ENCODE peak calls at places on chromosomes 11 and 22, in ten cellular contexts. M is mesothelial cell of epicardium, Q is heart right ventricle, B is IMR-90, Y is tibial nerve, U is endothelial cell, T is GM13976, J is Calu3, L is glutamatergic neuron, G is AG09319. X is an unnamed sample.
A peak's percentile ranks its signal among the peaks of the same experiment; 100 is the strongest.

GRCh38 chr11:15663778-15664218 is 549.1 kb downstream of the INSC start:
- DNase-seq in J (no peak), L (peak; percentile 35), U (no peak), Y (no peak), B (no peak), G (no peak), T (no peak), M (no peak), Q (no peak), X (no peak)

GRCh38 chr11:58222730-58223129 is 6.0 kb downstream of the OR10Q1 start:
- DNase-seq in G (no peak), Q (no peak), T (no peak), L (no peak), Y (no peak), B (peak; percentile 41), J (no peak), M (no peak), U (no peak), X (no peak)

GRCh38 chr22:50136431-50137047 is 34.0 kb upstream of the PANX2 start:
- DNase-seq in G (no peak), J (no peak), U (no peak), Q (no peak), B (no peak), T (no peak), L (no peak), M (no peak), Y (no peak), X (no peak)

GRCh38 chr22:21818487-21819182 is 48.8 kb downstream of the MAPK1 start:
- DNase-seq in U (no peak), Q (no peak), M (no peak), G (no peak), J (no peak), T (no peak), L (no peak), B (no peak), Y (no peak), X (no peak)

GRCh38 chr22:19663821-19664325 is 50.4 kb upstream of the SEPTIN5 start:
- DNase-seq in B (peak; percentile 61), Q (peak; percentile 72), Y (no peak), J (no peak), U (no peak), M (no peak), G (no peak), L (peak; percentile 64), T (peak; percentile 7), X (peak; percentile 3)

GRCh38 chr11:6319001-6319878 is 1.1 kb downstream of the CAVIN3 start:
- DNase-seq in Q (peak; percentile 59), T (peak; percentile 24), B (peak; percentile 34), G (no peak), Y (no peak), M (peak; percentile 48), U (peak; percentile 53), L (peak; percentile 66), J (peak; percentile 42), X (peak; percentile 21)

GRCh38 chr22:30038219-30038618 is 42.0 kb upstream of the HORMAD2 start:
- DNase-seq in Q (peak; percentile 25), B (peak; percentile 71), L (no peak), J (peak; percentile 66), Y (no peak), U (no peak), M (no peak), T (no peak), G (no peak), X (no peak)

GRCh38 chr11:12581923-12582322 is 92.3 kb upstream of the TEAD1 start:
- DNase-seq in Y (no peak), T (no peak), U (no peak), G (no peak), L (no peak), J (peak; percentile 12), Q (no peak), B (peak; percentile 88), M (no peak), X (no peak)

GRCh38 chr11:576791-577610 is 731 bp downstream of the PHRF1 start:
- DNase-seq in L (no peak), U (no peak), T (no peak), Y (no peak), J (no peak), Q (no peak), B (no peak), M (no peak), G (no peak), X (no peak)

GRCh38 chr11:43818220-43818619 is 62.4 kb upstream of the ALKBH3 start:
- DNase-seq in G (no peak), Y (no peak), J (no peak), B (peak; percentile 57), L (no peak), T (no peak), U (no peak), Q (no peak), M (no peak), X (no peak)

GRCh38 chr22:36999463-36999862 is 19.8 kb downstream of the TST start:
- DNase-seq in M (no peak), B (no peak), J (no peak), G (no peak), Q (no peak), L (no peak), U (no peak), T (no peak), Y (no peak), X (no peak)

GRCh38 chr22:37425800-37426531 is 1.3 kb downstream of the ELFN2 start:
- DNase-seq in B (peak; percentile 45), Q (no peak), L (peak; percentile 67), Y (no peak), M (no peak), G (no peak), U (no peak), J (no peak), T (no peak), X (no peak)

GRCh38 chr11:64251722-64251985 is 324 bp downstream of the PLCB3 start:
- DNase-seq in L (no peak), B (no peak), U (no peak), J (no peak), G (no peak), T (no peak), Q (no peak), M (no peak), Y (no peak), X (no peak)

GRCh38 chr11:17561466-17562001 is 14.5 kb downstream of the OTOG start:
- DNase-seq in B (no peak), G (no peak), T (no peak), Q (no peak), Y (no peak), M (peak; percentile 29), U (no peak), J (no peak), L (no peak), X (no peak)

GRCh38 chr11:17563961-17564686 is 17.1 kb downstream of the OTOG start:
- DNase-seq in T (no peak), L (no peak), M (peak; percentile 17), U (no peak), Y (no peak), J (no peak), B (no peak), G (no peak), Q (no peak), X (no peak)

GRCh38 chr11:17563248-17563647 is 16.2 kb downstream of the OTOG start:
- DNase-seq in J (no peak), Q (no peak), G (no peak), M (peak; percentile 35), Y (no peak), T (no peak), U (no peak), B (no peak), L (no peak), X (no peak)

GRCh38 chr11:17561111-17561415 is 14.0 kb downstream of the OTOG start:
- DNase-seq in L (no peak), G (no peak), Y (no peak), B (no peak), M (no peak), Q (no peak), U (no peak), J (no peak), T (no peak), X (no peak)

GRCh38 chr11:17564687-17565042 is 17.6 kb downstream of the OTOG start:
- DNase-seq in Y (no peak), G (no peak), L (peak; percentile 60), J (no peak), M (no peak), B (no peak), Q (no peak), T (no peak), U (no peak), X (no peak)
- TF ChIP-seq CTCF in Y (no peak), G (no peak), L (no peak), J (peak; percentile 32), M (no peak), B (no peak), Q (no peak), T (no peak), U (peak; percentile 35), X (no peak)

GRCh38 chr11:128303383-128303782 is 284.0 kb downstream of the ETS1 start:
- DNase-seq in U (no peak), M (no peak), Q (no peak), L (no peak), Y (no peak), J (no peak), T (no peak), G (no peak), B (no peak), X (no peak)

GRCh38 chr11:128305588-128305987 is 281.8 kb downstream of the ETS1 start:
- DNase-seq in T (no peak), Q (no peak), M (no peak), B (no peak), G (no peak), J (no peak), L (no peak), U (no peak), Y (no peak), X (no peak)

GRCh38 chr11:128300785-128301184 is 286.6 kb downstream of the ETS1 start:
- DNase-seq in G (no peak), B (no peak), Y (no peak), U (no peak), L (no peak), M (no peak), T (no peak), J (no peak), Q (no peak), X (no peak)

GRCh38 chr11:128304666-128305485 is 282.5 kb downstream of the ETS1 start:
- DNase-seq in T (no peak), L (no peak), B (no peak), Q (no peak), Y (no peak), G (no peak), U (no peak), M (no peak), J (no peak), X (no peak)

GRCh38 chr11:128302425-128303186 is 284.8 kb downstream of the ETS1 start:
- DNase-seq in L (no peak), Q (no peak), U (no peak), J (no peak), Y (no peak), T (no peak), G (no peak), M (no peak), B (no peak), X (no peak)
- TF ChIP-seq CTCF in L (no peak), Q (no peak), U (no peak), J (no peak), Y (no peak), T (no peak), G (no peak), M (no peak), B (no peak), X (no peak)

GRCh38 chr11:61581030-61581928 is at the start of gene SYT7:
- DNase-seq in J (peak; percentile 98), U (peak; percentile 100), B (peak; percentile 96), T (peak; percentile 96), L (peak; percentile 100), Q (peak; percentile 97), Y (peak; percentile 90), M (peak; percentile 100), G (peak; percentile 95), X (peak; percentile 95)
- TF ChIP-seq CTCF in J (no peak), U (peak; percentile 6), B (peak; percentile 25), T (peak; percentile 55), L (peak; percentile 23), Q (peak; percentile 17), Y (peak; percentile 44), M (no peak), G (no peak), X (peak; percentile 56)

GRCh38 chr11:120106354-120106753 is 31.6 kb downstream of the TRIM29 start:
- DNase-seq in Q (no peak), M (no peak), G (no peak), Y (no peak), B (no peak), J (no peak), U (no peak), T (no peak), L (no peak), X (no peak)
- TF ChIP-seq CTCF in Q (no peak), M (no peak), G (no peak), Y (no peak), B (no peak), J (no peak), U (no peak), T (no peak), L (no peak), X (no peak)

X was measured in GM10248.